ENCODE peak calls at places on chromosomes 6 and 20, in four cellular contexts. O is GM12878, Z is H1, M is HepG2. A is an unnamed sample.

GRCh38 chr6:16043171-16044142 is 85.4 kb upstream of the MYLIP start:
- DNase-seq in O (peak; percentile 62), Z (no peak), M (no peak), A (no peak)

GRCh38 chr6:138609801-138610430 is 110.6 kb upstream of the NHSL1 start:
- DNase-seq in O (no peak), Z (no peak), M (peak; percentile 64), A (no peak)

GRCh38 chr20:13220857-13221297 is at the start of gene ISM1:
- DNase-seq in O (no peak), Z (no peak), M (no peak), A (no peak)

GRCh38 chr6:105135056-105135455 is 44.8 kb downstream of the POPDC3 start:
- DNase-seq in O (no peak), Z (no peak), M (peak; percentile 47), A (no peak)

GRCh38 chr20:14523090-14523489 is 185.7 kb upstream of the FLRT3 start:
- DNase-seq in O (no peak), Z (no peak), M (no peak), A (no peak)

GRCh38 chr20:20370087-20370575 is 2.2 kb downstream of the INSM1 start:
- DNase-seq in O (no peak), Z (no peak), M (no peak), A (no peak)

GRCh38 chr20:7966176-7966575 is 25.9 kb upstream of the HAO1 start:
- DNase-seq in O (no peak), Z (no peak), M (no peak), A (no peak)

GRCh38 chr20:63006611-63007471 is at the start of gene BHLHE23:
- DNase-seq in O (no peak), Z (no peak), M (no peak), A (no peak)

GRCh38 chr20:11646359-11646758 is 271.3 kb upstream of the BTBD3 start:
- DNase-seq in O (no peak), Z (no peak), M (no peak), A (no peak)

GRCh38 chr6:107713214-107713962 is 110.7 kb downstream of the SCML4 start:
- DNase-seq in O (no peak), Z (no peak), M (no peak), A (no peak)

GRCh38 chr6:3159805-3160781 is 2.7 kb upstream of the TUBB2A start:
- DNase-seq in O (no peak), Z (no peak), M (peak; percentile 41), A (peak; percentile 96)

GRCh38 chr6:132713355-132714134 is at the start of gene VNN1:
- DNase-seq in O (no peak), Z (no peak), M (no peak), A (no peak)

GRCh38 chr6:27081931-27082330 is 165.6 kb upstream of the PRSS16 start:
- DNase-seq in O (no peak), Z (no peak), M (no peak), A (no peak)

GRCh38 chr6:141492885-141493284 is 639.8 kb upstream of the GJE1 start:
- DNase-seq in O (no peak), Z (no peak), M (no peak), A (no peak)

GRCh38 chr6:90121982-90122381 is 174.7 kb downstream of the BACH2 start:
- DNase-seq in O (no peak), Z (no peak), M (no peak), A (no peak)

GRCh38 chr6:112801681-112802080 is 454.6 kb downstream of the RFPL4B start:
- DNase-seq in O (no peak), Z (no peak), M (no peak), A (no peak)

GRCh38 chr6:24666097-24666615 is 543 bp downstream of the TDP2 start:
- DNase-seq in O (no peak), Z (no peak), M (no peak), A (peak; percentile 68)

GRCh38 chr6:4271761-4272505 is 136.6 kb upstream of the ECI2 start:
- DNase-seq in O (no peak), Z (no peak), M (no peak), A (no peak)

GRCh38 chr6:166036321-166037105 is 131.1 kb downstream of the TBXT start:
- DNase-seq in O (no peak), Z (no peak), M (no peak), A (no peak)

GRCh38 chr6:54445207-54445606 is 137.0 kb downstream of the TINAG start:
- DNase-seq in O (no peak), Z (no peak), M (no peak), A (no peak)

GRCh38 chr6:28693033-28693750 is 167.5 kb downstream of the GPX5 start:
- DNase-seq in O (no peak), Z (peak; percentile 66), M (no peak), A (no peak)

GRCh38 chr6:1242439-1242838 is 69.5 kb upstream of the FOXQ1 start:
- DNase-seq in O (no peak), Z (no peak), M (no peak), A (no peak)

GRCh38 chr20:25047766-25048165 is 10.2 kb downstream of the ACSS1 start:
- DNase-seq in O (no peak), Z (no peak), M (no peak), A (no peak)

GRCh38 chr6:100281471-100281878 is 183.2 kb downstream of the SIM1 start:
- DNase-seq in O (no peak), Z (no peak), M (no peak), A (peak; percentile 15)

GRCh38 chr6:118625833-118626232 is 25.6 kb downstream of the CEP85L start:
- DNase-seq in O (no peak), Z (no peak), M (no peak), A (no peak)

GRCh38 chr6:105235155-105235554 is 55.3 kb upstream of the POPDC3 start:
- DNase-seq in O (no peak), Z (no peak), M (no peak), A (no peak)

GRCh38 chr20:12535316-12535715 is 473.5 kb upstream of the SPTLC3 start:
- DNase-seq in O (no peak), Z (no peak), M (no peak), A (no peak)

DNA sequence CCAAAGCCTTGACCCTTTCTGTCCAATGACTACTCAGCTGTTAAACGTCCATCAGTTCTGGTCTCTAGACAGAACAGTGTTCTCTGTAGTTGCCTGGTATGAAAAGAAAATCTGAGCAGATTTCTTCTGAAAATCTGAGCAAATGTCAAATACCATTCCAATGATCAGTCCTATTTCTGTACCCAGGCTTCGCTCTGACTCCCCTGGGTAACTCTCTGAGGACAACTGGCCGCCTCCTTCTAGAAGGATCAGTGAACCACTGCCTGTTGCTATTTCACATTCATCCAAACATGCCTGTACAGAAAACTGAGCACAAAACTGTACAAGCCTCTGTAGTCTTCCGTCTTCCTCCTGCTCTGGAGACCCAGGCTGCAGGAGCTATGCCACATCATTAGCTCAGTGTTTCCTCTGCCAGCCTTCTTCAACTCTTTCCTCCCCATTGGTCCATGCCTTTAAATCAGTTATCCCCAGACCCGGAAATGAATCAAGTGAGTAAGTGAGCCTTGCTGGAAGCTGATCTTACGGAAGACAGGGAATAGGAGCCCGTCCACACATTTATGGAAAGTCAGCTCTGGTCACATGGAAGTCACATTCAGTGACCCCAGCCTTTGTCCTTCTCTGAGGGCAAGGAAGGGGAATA is 63.3 kb downstream of the DAAM2 start:
- DNase-seq in O (no peak), Z (no peak), M (no peak), A (no peak)
- TF ChIP-seq HDAC6 in O (no peak), Z (no peak), M (no peak), A (no peak)

GRCh38 chr6:142944126-142945066 is 580 bp downstream of the HIVEP2 start:
- DNase-seq in O (no peak), Z (no peak), M (peak; percentile 79), A (peak; percentile 53)

GRCh38 chr6:142946924-142947701 is 2.1 kb upstream of the HIVEP2 start:
- DNase-seq in O (no peak), Z (no peak), M (peak; percentile 67), A (peak; percentile 59)

GRCh38 chr6:142945071-142945445 is at the start of gene HIVEP2:
- DNase-seq in O (no peak), Z (no peak), M (peak; percentile 78), A (peak; percentile 57)

GRCh38 chr6:142946181-142946923 is 1.4 kb upstream of the HIVEP2 start:
- DNase-seq in O (no peak), Z (peak; percentile 79), M (peak; percentile 87), A (peak; percentile 76)

DNA sequence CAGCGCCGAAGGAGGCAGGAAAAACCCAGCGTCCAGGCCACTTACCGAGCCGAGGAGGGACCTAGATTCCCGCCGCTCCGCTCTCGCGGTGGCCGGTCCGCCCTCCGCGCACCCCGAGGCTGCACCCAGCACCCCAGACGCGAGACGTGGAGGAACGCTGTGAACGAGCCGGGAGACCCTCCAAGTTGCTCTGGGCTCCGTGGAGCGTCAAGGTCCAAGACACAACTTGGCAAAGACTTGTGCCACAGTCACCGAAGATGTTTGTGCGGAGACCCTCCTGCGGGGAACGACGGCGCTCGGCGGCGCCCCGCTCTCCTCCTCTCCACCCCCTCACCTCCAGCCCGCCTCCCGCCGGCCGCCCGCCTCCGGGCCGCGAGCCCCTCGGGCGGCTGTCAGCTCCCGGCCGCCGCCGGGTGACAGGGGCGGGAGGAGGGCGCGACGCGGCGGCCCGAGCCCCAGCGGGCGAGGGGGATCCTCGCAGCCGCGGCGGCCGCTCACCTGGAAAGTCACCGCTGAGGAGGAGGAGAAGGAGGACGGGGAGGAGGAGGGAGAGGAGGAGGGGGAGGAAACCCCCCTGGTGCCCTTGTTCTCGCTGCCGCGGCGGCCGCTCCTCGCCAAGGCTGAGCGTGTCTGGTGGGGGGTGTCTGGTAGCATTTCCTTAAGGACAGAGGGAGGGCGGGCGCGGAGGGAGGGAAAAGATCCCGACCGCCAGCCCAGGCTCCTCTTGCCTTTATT is 637 bp upstream of the HIVEP2 start:
- DNase-seq in O (no peak), Z (no peak), M (no peak), A (peak; percentile 53)
- TF ChIP-seq BRCA1 in O (peak; percentile 41), Z (no peak), M (no peak), A (no peak)

GRCh38 chr20:592506-592905 is 17.6 kb downstream of the TCF15 start:
- DNase-seq in O (no peak), Z (no peak), M (no peak), A (no peak)

GRCh38 chr20:597560-597959 is 12.5 kb downstream of the TCF15 start:
- DNase-seq in O (no peak), Z (no peak), M (no peak), A (no peak)

GRCh38 chr20:591941-592340 is 18.2 kb downstream of the TCF15 start:
- DNase-seq in O (no peak), Z (no peak), M (no peak), A (no peak)

GRCh38 chr20:598133-598881 is 11.8 kb downstream of the TCF15 start:
- DNase-seq in O (no peak), Z (no peak), M (no peak), A (no peak)

GRCh38 chr20:595330-596308 is 14.5 kb downstream of the TCF15 start:
- DNase-seq in O (no peak), Z (no peak), M (no peak), A (no peak)
- TF ChIP-seq HDAC6 in O (no peak), Z (no peak), M (no peak), A (no peak)

DNA sequence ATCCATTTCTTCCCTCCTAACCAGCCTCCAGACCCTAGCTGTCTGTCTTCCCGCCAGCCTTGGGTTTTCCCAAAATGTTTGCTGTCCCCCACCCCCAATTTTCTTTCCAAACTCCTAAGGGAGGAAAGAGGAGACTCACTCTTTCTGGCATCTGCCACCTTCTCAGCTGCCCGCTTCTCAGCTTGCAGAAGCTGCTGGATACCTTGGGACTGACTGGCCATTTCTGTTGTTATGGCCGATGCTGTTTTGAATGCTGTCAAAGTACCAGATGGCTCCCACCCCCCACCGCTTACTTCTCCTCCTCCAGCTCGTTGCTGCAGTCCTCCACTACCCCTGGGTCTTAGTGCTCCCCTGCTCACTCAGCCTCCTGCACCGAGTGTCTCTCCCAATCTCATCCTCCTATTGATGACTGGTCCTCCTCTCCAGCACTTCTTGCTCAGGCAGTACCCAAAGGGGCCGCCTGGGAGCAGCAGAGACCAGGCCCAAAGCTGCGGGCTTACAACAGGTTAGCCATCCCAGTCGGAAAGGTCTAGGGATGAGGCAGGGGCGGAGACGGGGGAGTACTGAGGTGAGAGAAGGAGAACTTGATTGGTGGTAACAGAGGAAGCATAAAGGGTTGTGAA is at the start of gene ATP6V1G2:
- DNase-seq in O (peak; percentile 71), Z (peak; percentile 96), M (peak; percentile 92), A (peak; percentile 96)
- TF ChIP-seq BRCA1 in O (no peak), Z (peak; percentile 14), M (no peak), A (no peak)